ENCODE peak calls at places on chromosomes 6 and 20, in four cellular contexts. N is activated T-cell treated with anti-CD3 and anti-CD28 coated beads, Interleukin-2, amount 50 U/mL, for 4 hours; M is A549; S is COR-L47. U is an unnamed sample.
A peak's percentile ranks its signal among the peaks of the same experiment; 100 is the strongest.

GRCh38 chr6:122717350-122717749 is 62.2 kb upstream of the FABP7 start:
- DNase-seq in N (no peak), M (no peak), S (peak; percentile 9), U (no peak)

GRCh38 chr6:5399391-5399790 is 138.1 kb downstream of the FARS2 start:
- DNase-seq in N (no peak), M (no peak), S (no peak), U (no peak)

GRCh38 chr6:2354138-2354491 is 108.7 kb upstream of the GMDS start:
- DNase-seq in N (no peak), M (no peak), S (no peak), U (no peak)

GRCh38 chr6:18166314-18167007 is 11.2 kb downstream of the KDM1B start:
- DNase-seq in N (no peak), M (no peak), S (no peak), U (no peak)

GRCh38 chr20:7859371-7859802 is 80.9 kb downstream of the HAO1 start:
- DNase-seq in N (no peak), M (peak; percentile 61), S (peak; percentile 54), U (no peak)

GRCh38 chr6:34834789-34835518 is 43.1 kb downstream of the BLTP3A start:
- DNase-seq in N (no peak), M (peak; percentile 2), S (no peak), U (no peak)

GRCh38 chr6:2938632-2939083 is 32.7 kb downstream of the SERPINB6 start:
- DNase-seq in N (no peak), M (peak; percentile 83), S (no peak), U (no peak)

GRCh38 chr6:11315743-11316437 is 83.4 kb upstream of the NEDD9 start:
- DNase-seq in N (no peak), M (peak; percentile 95), S (no peak), U (no peak)

GRCh38 chr6:146472918-146473317 is 70.7 kb upstream of the RAB32 start:
- DNase-seq in N (no peak), M (no peak), S (no peak), U (no peak)

GRCh38 chr6:45328523-45328922 is 393 bp downstream of the RUNX2 start:
- DNase-seq in N (no peak), M (no peak), S (no peak), U (no peak)

GRCh38 chr6:46410330-46410953 is 80.8 kb downstream of the RCAN2 start:
- DNase-seq in N (no peak), M (no peak), S (peak; percentile 56), U (no peak)

GRCh38 chr20:32019156-32019510 is 8.9 kb downstream of the CCM2L start:
- DNase-seq in N (no peak), M (peak; percentile 27), S (peak; percentile 38), U (no peak)

GRCh38 chr6:136037246-136037884 is 185.9 kb downstream of the PDE7B start:
- DNase-seq in N (no peak), M (no peak), S (no peak), U (no peak)

GRCh38 chr20:36273414-36274247 is 32.5 kb upstream of the DLGAP4 start:
- DNase-seq in N (no peak), M (peak; percentile 58), S (no peak), U (no peak)

GRCh38 chr6:145761584-145761983 is 26.3 kb upstream of the EPM2A start:
- DNase-seq in N (no peak), M (no peak), S (no peak), U (no peak)

GRCh38 chr20:10276886-10277580 is 58.4 kb downstream of the SNAP25 start:
- DNase-seq in N (no peak), M (no peak), S (no peak), U (no peak)

GRCh38 chr20:8656335-8656734 is 412.6 kb upstream of the PLCB4 start:
- DNase-seq in N (no peak), M (peak; percentile 9), S (no peak), U (no peak)

GRCh38 chr6:14231546-14232280 is 114.1 kb downstream of the CD83 start:
- DNase-seq in N (no peak), M (no peak), S (peak; percentile 29), U (no peak)

GRCh38 chr20:56998438-56998837 is 268.0 kb downstream of the BMP7 start:
- DNase-seq in N (no peak), M (peak; percentile 20), S (no peak), U (no peak)

U was measured in GM12892.